ENCODE peak calls at places on chromosomes 4 and X, in four cellular contexts. T, E, C and G are unnamed samples.

GRCh38 chr4:38654273-38654672 is 9.7 kb upstream of the KLF3 start:
- DNase-seq in C (no peak), E (no peak), T (no peak), G (no peak)

GRCh38 chrX:13750204-13750603 is 15.7 kb downstream of the OFD1 start:
- DNase-seq in C (no peak), E (peak), T (peak), G (peak)

GRCh38 chr4:3852751-3853150 is 86.6 kb downstream of the ADRA2C start:
- DNase-seq in E (peak), C (no peak), T (no peak), G (no peak)

GRCh38 chr4:86640469-86640868 is 46.4 kb downstream of the PTPN13 start:
- DNase-seq in C (no peak), E (peak), T (no peak), G (no peak)

GRCh38 chr4:101910786-101911373 is 120.3 kb downstream of the BANK1 start:
- DNase-seq in E (no peak), C (no peak), T (no peak), G (no peak)

GRCh38 chrX:119753639-119754257 is 4.6 kb upstream of the SOWAHD start:
- DNase-seq in T (peak), E (peak), C (no peak), G (peak)

GRCh38 chr4:7156273-7157139 is 35.8 kb upstream of the SORCS2 start:
- DNase-seq in T (no peak), E (no peak), C (no peak), G (peak)

GRCh38 chrX:103063918-103064434 is at the start of gene BEX1:
- DNase-seq in E (peak), T (no peak), C (peak), G (no peak)

GRCh38 chr4:38128478-38129451 is 168.6 kb downstream of the PTTG2 start:
- DNase-seq in T (no peak), C (no peak), E (no peak), G (no peak)